ENCODE peak calls at places on chromosomes 7 and 10, in seven cellular contexts. X is mucosa of descending colon, U is cardiac muscle cell, P is GM23338, A is left ventricle myocardium inferior, Z is esophagus muscularis mucosa, C is aorta. Y is an unnamed sample.

GRCh38 chr10:123309740-123310139 is 155.5 kb downstream of the BUB3 start:
- DNase-seq in U (no peak), C (no peak), X (no peak), Z (peak; percentile 31), P (no peak), A (no peak), Y (no peak)

GRCh38 chr7:2808891-2809660 is 35.0 kb downstream of the GNA12 start:
- DNase-seq in Z (no peak), P (peak; percentile 0), U (no peak), A (no peak), X (no peak), C (peak; percentile 68), Y (no peak)

GRCh38 chr7:48904975-48905374 is 19.4 kb upstream of the CDC14C start:
- DNase-seq in X (no peak), U (no peak), A (no peak), P (peak; percentile 2), Z (no peak), C (no peak), Y (no peak)

GRCh38 chr10:57992321-57993077 is 275.2 kb downstream of the IPMK start:
- DNase-seq in X (no peak), P (peak; percentile 37), C (no peak), A (no peak), Z (no peak), U (no peak), Y (no peak)

GRCh38 chr7:3867847-3868246 is 566.8 kb downstream of the SDK1 start:
- DNase-seq in U (no peak), A (no peak), P (no peak), Z (no peak), C (no peak), X (peak; percentile 25), Y (no peak)

GRCh38 chr7:151113344-151114150 is 27.3 kb downstream of the AGAP3 start:
- DNase-seq in Z (no peak), C (no peak), U (peak; percentile 76), P (peak; percentile 79), X (no peak), A (no peak), Y (no peak)

GRCh38 chr7:143492043-143492471 is 14.4 kb downstream of the TAS2R41 start:
- DNase-seq in X (no peak), U (no peak), C (no peak), Z (no peak), P (no peak), A (no peak), Y (no peak)

GRCh38 chr7:82291931-82292330 is 151.6 kb downstream of the CACNA2D1 start:
- DNase-seq in P (no peak), X (no peak), A (no peak), U (no peak), C (no peak), Z (no peak), Y (no peak)

GRCh38 chr7:80681272-80681885 is 42.9 kb downstream of the CD36 start:
- DNase-seq in Z (no peak), X (peak; percentile 19), U (peak; percentile 45), P (peak; percentile 14), C (no peak), A (no peak), Y (no peak)

GRCh38 chr10:42977032-42977416 is 99.8 kb upstream of the RET start:
- DNase-seq in Z (no peak), U (no peak), A (no peak), P (no peak), C (no peak), X (no peak), Y (no peak)

DNA sequence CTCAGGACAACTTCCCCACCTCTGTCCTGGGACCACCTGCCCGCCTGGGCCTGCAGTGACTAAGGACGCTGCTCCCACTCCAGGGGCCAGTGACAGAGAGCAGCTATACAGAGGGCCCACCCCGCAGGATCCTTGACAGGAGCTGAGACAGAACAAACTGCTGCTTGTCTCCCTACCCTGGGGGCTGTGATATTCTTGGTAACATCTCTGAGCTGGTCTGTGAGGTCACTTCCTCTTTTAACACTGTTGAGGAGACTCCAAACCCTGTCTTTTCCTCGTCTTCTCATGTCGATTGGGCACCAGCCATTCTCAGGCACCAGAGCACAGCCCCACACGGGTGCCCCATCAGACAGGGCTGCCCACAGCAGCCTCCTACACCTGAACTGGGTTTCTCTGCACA is 6.9 kb upstream of the MRPS24 start:
- DNase-seq in X (no peak), U (no peak), A (no peak), C (no peak), Z (no peak), P (no peak), Y (no peak)
- H3K36me3 ChIP-seq in X (peaks cover 13% of the 10 kb centered on the region), U (peaks cover 13% of the 10 kb centered on the region), A (peaks cover 61% of the 10 kb centered on the region), C (no peaks in the 10 kb centered on the region), Z (peaks cover 48% of the 10 kb centered on the region), P (no peaks in the 10 kb centered on the region), Y (peaks cover 63% of the 10 kb centered on the region)

GRCh38 chr7:36159618-36160017 is 6.6 kb downstream of the EEPD1 start:
- DNase-seq in Z (no peak), P (no peak), U (no peak), X (no peak), C (no peak), A (no peak), Y (no peak)
- H3K4me1 ChIP-seq in Z (peaks cover 83% of the 10 kb centered on the region), P (peaks cover 15% of the 10 kb centered on the region), U (peaks cover 7% of the 10 kb centered on the region), X (peaks cover 21% of the 10 kb centered on the region), C (peaks cover 5% of the 10 kb centered on the region), A (peaks cover 87% of the 10 kb centered on the region), Y (no peaks in the 10 kb centered on the region)

GRCh38 chr10:106877574-106877973 is 286.9 kb downstream of the SORCS1 start:
- DNase-seq in X (no peak), U (no peak), C (no peak), Z (no peak), P (no peak), A (no peak), Y (no peak)
- H3K36me3 ChIP-seq in X (no peaks in the 10 kb centered on the region), U (no peaks in the 10 kb centered on the region), C (no peaks in the 10 kb centered on the region), Z (no peaks in the 10 kb centered on the region), P (no peaks in the 10 kb centered on the region), A (no peaks in the 10 kb centered on the region), Y (no peaks in the 10 kb centered on the region)

GRCh38 chr7:47493971-47494370 is 87.9 kb downstream of the TNS3 start:
- DNase-seq in A (no peak), X (no peak), U (no peak), P (no peak), C (peak; percentile 34), Z (no peak), Y (no peak)
- H3K4me1 ChIP-seq in A (peaks cover 57% of the 10 kb centered on the region), X (peaks cover 33% of the 10 kb centered on the region), U (peaks cover 45% of the 10 kb centered on the region), P (peaks cover 31% of the 10 kb centered on the region), C (peaks cover 5% of the 10 kb centered on the region), Z (peaks cover 48% of the 10 kb centered on the region), Y (no peaks in the 10 kb centered on the region)

DNA sequence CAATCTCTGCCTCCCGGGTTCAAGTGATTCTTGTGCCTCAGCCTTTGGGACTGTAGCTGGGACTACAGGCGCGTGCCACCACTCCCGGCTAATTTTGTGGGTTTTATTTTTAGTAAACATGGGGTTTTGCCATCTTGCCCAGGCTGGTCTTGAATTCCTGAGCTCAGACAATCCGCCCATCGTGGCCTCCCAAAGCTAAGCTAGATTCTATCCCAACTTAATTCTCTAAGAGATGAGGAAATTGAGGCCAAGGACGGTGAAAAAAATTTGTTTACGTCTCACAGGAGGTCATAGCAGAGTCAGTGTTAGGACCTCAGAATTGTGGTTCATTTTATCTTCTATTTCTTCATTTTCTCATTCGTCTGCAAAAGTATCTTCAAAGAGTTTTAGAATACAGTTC is 6.1 kb downstream of the CCAR1 start:
- DNase-seq in U (no peak), X (no peak), C (no peak), A (no peak), P (no peak), Z (no peak), Y (no peak)
- H3K36me3 ChIP-seq in U (peaks cover 51% of the 10 kb centered on the region), X (peaks cover under 1% of the 10 kb centered on the region), C (peaks cover 5% of the 10 kb centered on the region), A (peaks cover 90% of the 10 kb centered on the region), P (peaks cover 78% of the 10 kb centered on the region), Z (peaks cover 25% of the 10 kb centered on the region), Y (peaks cover 4% of the 10 kb centered on the region)

GRCh38 chr10:124675261-124675660 is 68.9 kb downstream of the FAM53B start:
- DNase-seq in C (no peak), U (no peak), X (no peak), Z (no peak), A (no peak), P (no peak), Y (no peak)
- H3K4me1 ChIP-seq in C (no peaks in the 10 kb centered on the region), U (peaks cover 50% of the 10 kb centered on the region), X (peaks cover 14% of the 10 kb centered on the region), Z (peaks cover 100% of the 10 kb centered on the region), A (peaks cover 100% of the 10 kb centered on the region), P (peaks cover 7% of the 10 kb centered on the region), Y (peaks cover 100% of the 10 kb centered on the region)

DNA sequence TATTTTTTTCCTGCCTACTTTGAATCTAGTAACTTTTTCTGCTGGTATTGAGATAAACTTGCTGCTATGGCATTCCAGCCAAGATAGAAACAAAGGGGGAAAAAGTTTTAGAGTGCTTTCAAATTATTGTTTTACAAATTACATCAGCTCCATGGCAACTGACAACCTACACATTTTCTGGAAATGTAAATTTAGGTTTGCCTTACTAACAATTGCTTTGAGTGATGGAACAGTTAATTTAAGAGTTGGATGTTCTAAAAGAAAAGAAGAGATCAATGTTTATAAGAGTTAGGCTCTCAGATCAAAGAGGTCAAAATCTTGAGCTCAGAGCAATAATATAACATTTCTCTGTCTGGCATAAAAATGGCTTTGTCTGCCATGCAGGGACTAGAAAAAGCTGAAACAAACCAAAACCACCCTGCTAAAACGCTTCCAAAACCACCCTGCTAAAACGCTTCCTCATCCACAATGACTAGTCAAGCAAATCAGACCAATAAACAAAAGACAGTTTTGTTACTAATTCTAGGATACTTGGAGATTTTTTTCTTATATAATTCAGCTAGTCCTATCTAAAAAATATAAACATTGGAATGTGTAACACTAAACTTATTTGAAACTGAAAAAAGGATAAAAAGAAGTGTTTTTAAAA is 32.4 kb downstream of the ORC5 start:
- DNase-seq in U (no peak), Z (no peak), P (peak; percentile 43), C (no peak), X (peak; percentile 5), A (no peak), Y (no peak)
- H3K36me3 ChIP-seq in U (no peaks in the 10 kb centered on the region), Z (no peaks in the 10 kb centered on the region), P (peaks cover 21% of the 10 kb centered on the region), C (no peaks in the 10 kb centered on the region), X (no peaks in the 10 kb centered on the region), A (peaks cover 26% of the 10 kb centered on the region), Y (no peaks in the 10 kb centered on the region)

DNA sequence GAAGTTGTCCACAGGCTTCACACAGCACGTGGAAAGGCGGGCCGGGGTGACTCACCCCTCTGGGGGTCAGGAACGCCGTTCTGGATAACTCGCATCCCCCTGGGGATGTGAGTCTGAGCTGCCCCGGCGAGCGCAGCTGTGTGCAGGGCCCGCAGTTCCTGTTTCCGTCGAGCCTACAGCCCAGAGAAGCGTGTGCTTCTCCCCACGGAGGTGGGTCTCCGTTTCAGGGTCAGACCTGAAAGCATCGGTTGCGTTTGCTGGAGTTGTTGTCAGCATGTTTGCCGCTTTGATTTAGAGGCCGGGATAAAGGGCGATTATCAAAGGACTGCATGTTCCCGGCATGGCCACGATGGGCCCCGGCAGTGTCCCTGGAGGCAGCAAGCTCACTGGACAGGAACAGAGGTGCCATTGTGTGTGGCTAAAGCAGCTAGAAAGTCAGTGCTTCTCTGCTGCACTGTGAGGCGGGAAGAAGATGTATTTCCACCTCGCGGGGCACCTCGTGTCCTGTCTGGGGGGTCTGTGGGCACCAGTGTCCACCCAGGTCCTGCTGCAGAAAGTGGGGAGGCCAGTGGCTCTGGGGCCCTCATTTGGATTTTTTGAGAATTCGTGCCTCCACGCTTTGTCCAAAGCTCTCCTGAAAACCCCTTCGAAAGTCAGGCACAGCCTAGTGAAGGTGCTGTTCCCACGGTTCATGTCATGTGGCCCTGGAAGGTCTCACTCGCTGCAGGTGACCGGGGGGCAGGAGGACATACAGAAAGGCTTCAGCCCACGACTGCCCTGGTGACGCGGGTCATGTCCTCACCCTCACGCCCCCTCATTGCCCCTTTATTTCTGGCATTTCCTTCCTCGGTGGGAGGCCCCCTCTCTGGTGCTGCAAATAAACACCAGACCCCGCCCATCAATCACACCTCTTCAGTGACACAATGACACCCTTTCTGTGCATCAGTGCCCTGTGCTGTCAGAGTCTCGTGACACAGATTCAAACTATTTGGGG is 27.4 kb upstream of the GDI2 start:
- DNase-seq in U (peak; percentile 39), C (no peak), P (no peak), X (no peak), Z (no peak), A (peak; percentile 41), Y (no peak)
- H3K4me1 ChIP-seq in U (peaks cover 21% of the 10 kb centered on the region), C (no peaks in the 10 kb centered on the region), P (peaks cover 3% of the 10 kb centered on the region), X (no peaks in the 10 kb centered on the region), Z (peaks cover 7% of the 10 kb centered on the region), A (peaks cover 27% of the 10 kb centered on the region), Y (no peaks in the 10 kb centered on the region)

Y was measured in naive thymus-derived CD4-positive, alpha-beta T cell.